ENCODE peak calls at places on chromosome 19, in eight cellular contexts. N is PC-3; F is DMS79; B is AG09319; C is IMR-90; V is HFFc6; H is activated naive CD4-positive, alpha-beta T cell; K is GF-D8. W is an unnamed sample.

GRCh38 chr19:35781650-35782049 is 6.3 kb downstream of the ARHGAP33 start:
- DNase-seq in B (no peak), H (no peak), N (no peak), V (no peak), C (no peak), K (no peak), F (no peak), W (no peak)

GRCh38 chr19:39293394-39293793 is 2.8 kb upstream of the IFNL1 start:
- DNase-seq in C (no peak), V (no peak), K (no peak), H (no peak), B (no peak), F (no peak), N (no peak), W (no peak)

GRCh38 chr19:55301459-55302331 is 17.9 kb downstream of the BRSK1 start:
- DNase-seq in N (peak), K (peak), B (peak), H (peak), V (peak), F (peak), C (peak), W (peak)

GRCh38 chr19:22806418-22806817 is 22.5 kb upstream of the ZNF99 start:
- DNase-seq in V (no peak), C (no peak), F (no peak), N (no peak), B (no peak), H (no peak), K (no peak), W (no peak)

GRCh38 chr19:38852231-38853044 is 2.7 kb upstream of the HNRNPL start:
- DNase-seq in K (no peak), F (no peak), N (peak), B (no peak), V (peak), H (no peak), C (peak), W (no peak)

GRCh38 chr19:45428385-45429231 is 4.9 kb upstream of the ERCC1 start:
- DNase-seq in K (no peak), N (peak), B (no peak), V (no peak), H (no peak), F (no peak), C (peak), W (no peak)

GRCh38 chr19:32172761-32173160 is 172.6 kb upstream of the ZNF507 start:
- DNase-seq in V (no peak), K (no peak), B (no peak), H (no peak), C (no peak), F (no peak), N (no peak), W (no peak)

GRCh38 chr19:35063940-35064818 is 22.7 kb downstream of the HPN start:
- DNase-seq in H (no peak), K (no peak), C (peak), B (no peak), V (peak), N (peak), F (no peak), W (peak)

GRCh38 chr19:1000095-1000494 is at the start of gene GRIN3B:
- DNase-seq in H (peak), N (peak), V (peak), B (no peak), F (no peak), C (peak), K (no peak), W (no peak)

GRCh38 chr19:17526922-17527321 is 15.5 kb downstream of the PGLS start:
- DNase-seq in K (no peak), F (no peak), N (no peak), V (no peak), B (no peak), H (no peak), C (no peak), W (no peak)

GRCh38 chr19:6458695-6459355 is 767 bp downstream of the SLC25A23 start:
- DNase-seq in K (no peak), F (no peak), N (peak), C (no peak), B (no peak), H (no peak), V (no peak), W (no peak)

GRCh38 chr19:23378948-23379347 is 16.3 kb downstream of the ZNF91 start:
- DNase-seq in B (no peak), V (no peak), K (no peak), F (no peak), C (no peak), N (no peak), H (no peak), W (no peak)

GRCh38 chr19:41064974-41065569 is 23.2 kb upstream of the CYP2A13 start:
- DNase-seq in K (no peak), H (no peak), V (peak), N (peak), C (peak), F (no peak), B (no peak), W (no peak)

GRCh38 chr19:38211779-38212178 is 12.2 kb downstream of the DPF1 start:
- DNase-seq in C (no peak), N (no peak), F (no peak), B (no peak), V (no peak), K (no peak), H (no peak), W (no peak)

GRCh38 chr19:48845384-48845783 is 9.1 kb upstream of the HSD17B14 start:
- DNase-seq in C (no peak), F (no peak), V (no peak), K (no peak), N (no peak), H (no peak), B (no peak), W (no peak)

GRCh38 chr19:40280608-40281221 is 4.4 kb downstream of the AKT2 start:
- DNase-seq in C (no peak), F (no peak), B (no peak), H (no peak), N (no peak), K (no peak), V (no peak), W (no peak)

GRCh38 chr19:55579766-55580621 is 654 bp downstream of the ZNF579 start:
- DNase-seq in C (peak), N (peak), V (no peak), B (no peak), F (no peak), H (no peak), K (no peak), W (no peak)

W was measured in skeletal muscle cell.